ENCODE peak calls at places on chromosomes 2 and 18, in nine cellular contexts. One of them, this sample, is unnamed.

GRCh38 chr2:7825591-7826312 is 856.1 kb upstream of the ID2 start:
- DNase-seq in MCF 10A: peak
- DNase-seq in glutamatergic neuron: no peak
- DNase-seq in GM06990: peak
- DNase-seq in neural crest cell: no peak
- DNase-seq in CD8-positive, alpha-beta T cell: no peak
- DNase-seq in cardiac muscle cell: no peak
- DNase-seq in OCI-LY7: no peak
- DNase-seq in fibroblast of lung: peak
- DNase-seq in this sample: no peak

GRCh38 chr2:32611366-32611765 is 16.5 kb upstream of the TTC27 start:
- DNase-seq in MCF 10A: no peak
- DNase-seq in glutamatergic neuron: no peak
- DNase-seq in GM06990: no peak
- DNase-seq in neural crest cell: no peak
- DNase-seq in CD8-positive, alpha-beta T cell: no peak
- DNase-seq in cardiac muscle cell: no peak
- DNase-seq in OCI-LY7: no peak
- DNase-seq in fibroblast of lung: no peak
- DNase-seq in this sample: no peak

GRCh38 chr2:71330155-71330554 is 1.4 kb upstream of the ZNF638 start:
- DNase-seq in MCF 10A: no peak
- DNase-seq in glutamatergic neuron: no peak
- DNase-seq in GM06990: no peak
- DNase-seq in neural crest cell: no peak
- DNase-seq in CD8-positive, alpha-beta T cell: no peak
- DNase-seq in cardiac muscle cell: no peak
- DNase-seq in OCI-LY7: no peak
- DNase-seq in fibroblast of lung: no peak
- DNase-seq in this sample: no peak

GRCh38 chr2:95346236-95346737 is 49.1 kb downstream of the KCNIP3 start:
- DNase-seq in MCF 10A: peak
- DNase-seq in glutamatergic neuron: no peak
- DNase-seq in GM06990: no peak
- DNase-seq in neural crest cell: no peak
- DNase-seq in CD8-positive, alpha-beta T cell: no peak
- DNase-seq in cardiac muscle cell: peak
- DNase-seq in OCI-LY7: no peak
- DNase-seq in fibroblast of lung: peak
- DNase-seq in this sample: no peak

GRCh38 chr2:208440716-208441115 is 34.1 kb downstream of the PTH2R start:
- DNase-seq in MCF 10A: no peak
- DNase-seq in glutamatergic neuron: no peak
- DNase-seq in GM06990: no peak
- DNase-seq in neural crest cell: no peak
- DNase-seq in CD8-positive, alpha-beta T cell: no peak
- DNase-seq in cardiac muscle cell: no peak
- DNase-seq in OCI-LY7: no peak
- DNase-seq in fibroblast of lung: no peak
- DNase-seq in this sample: no peak

GRCh38 chr2:218260742-218261423 is at the start of gene GPBAR1:
- DNase-seq in MCF 10A: no peak
- DNase-seq in glutamatergic neuron: peak
- DNase-seq in GM06990: no peak
- DNase-seq in neural crest cell: no peak
- DNase-seq in CD8-positive, alpha-beta T cell: no peak
- DNase-seq in cardiac muscle cell: no peak
- DNase-seq in OCI-LY7: no peak
- DNase-seq in fibroblast of lung: no peak
- DNase-seq in this sample: no peak

GRCh38 chr2:143284087-143284675 is 155.0 kb downstream of the ARHGAP15 start:
- DNase-seq in MCF 10A: peak
- DNase-seq in glutamatergic neuron: peak
- DNase-seq in GM06990: no peak
- DNase-seq in neural crest cell: no peak
- DNase-seq in CD8-positive, alpha-beta T cell: peak
- DNase-seq in cardiac muscle cell: peak
- DNase-seq in OCI-LY7: peak
- DNase-seq in fibroblast of lung: peak
- DNase-seq in this sample: no peak

GRCh38 chr18:48879008-48879431 is 71.7 kb downstream of the SMAD7 start:
- DNase-seq in MCF 10A: no peak
- DNase-seq in glutamatergic neuron: no peak
- DNase-seq in GM06990: no peak
- DNase-seq in neural crest cell: no peak
- DNase-seq in CD8-positive, alpha-beta T cell: no peak
- DNase-seq in cardiac muscle cell: no peak
- DNase-seq in OCI-LY7: no peak
- DNase-seq in fibroblast of lung: no peak
- DNase-seq in this sample: no peak

GRCh38 chr2:201049455-201049854 is 22.0 kb downstream of the HYCC2 start:
- DNase-seq in MCF 10A: no peak
- DNase-seq in glutamatergic neuron: no peak
- DNase-seq in GM06990: no peak
- DNase-seq in neural crest cell: no peak
- DNase-seq in CD8-positive, alpha-beta T cell: no peak
- DNase-seq in cardiac muscle cell: no peak
- DNase-seq in OCI-LY7: no peak
- DNase-seq in fibroblast of lung: peak
- DNase-seq in this sample: no peak

GRCh38 chr2:2876350-2877042 is 501.1 kb downstream of the EIPR1 start:
- DNase-seq in MCF 10A: no peak
- DNase-seq in glutamatergic neuron: peak
- DNase-seq in GM06990: no peak
- DNase-seq in neural crest cell: no peak
- DNase-seq in CD8-positive, alpha-beta T cell: no peak
- DNase-seq in cardiac muscle cell: no peak
- DNase-seq in OCI-LY7: peak
- DNase-seq in fibroblast of lung: no peak
- DNase-seq in this sample: no peak

GRCh38 chr2:27109083-27109482 is 9.8 kb downstream of the CGREF1 start:
- DNase-seq in MCF 10A: no peak
- DNase-seq in glutamatergic neuron: no peak
- DNase-seq in GM06990: no peak
- DNase-seq in neural crest cell: no peak
- DNase-seq in CD8-positive, alpha-beta T cell: no peak
- DNase-seq in cardiac muscle cell: no peak
- DNase-seq in OCI-LY7: no peak
- DNase-seq in fibroblast of lung: no peak
- DNase-seq in this sample: no peak

GRCh38 chr18:12891561-12891960 is 7.5 kb upstream of the PTPN2 start:
- DNase-seq in MCF 10A: no peak
- DNase-seq in glutamatergic neuron: no peak
- DNase-seq in GM06990: no peak
- DNase-seq in neural crest cell: no peak
- DNase-seq in CD8-positive, alpha-beta T cell: no peak
- DNase-seq in cardiac muscle cell: no peak
- DNase-seq in OCI-LY7: no peak
- DNase-seq in fibroblast of lung: no peak
- DNase-seq in this sample: no peak

GRCh38 chr2:222319576-222320440 is 21.0 kb upstream of the PAX3 start:
- DNase-seq in MCF 10A: peak
- DNase-seq in glutamatergic neuron: peak
- DNase-seq in GM06990: peak
- DNase-seq in neural crest cell: peak
- DNase-seq in CD8-positive, alpha-beta T cell: no peak
- DNase-seq in cardiac muscle cell: peak
- DNase-seq in OCI-LY7: peak
- DNase-seq in fibroblast of lung: peak
- DNase-seq in this sample: peak

GRCh38 chr2:47842846-47843245 is 59.9 kb downstream of the MSH6 start:
- DNase-seq in MCF 10A: no peak
- DNase-seq in glutamatergic neuron: no peak
- DNase-seq in GM06990: no peak
- DNase-seq in neural crest cell: no peak
- DNase-seq in CD8-positive, alpha-beta T cell: no peak
- DNase-seq in cardiac muscle cell: no peak
- DNase-seq in OCI-LY7: peak
- DNase-seq in fibroblast of lung: peak
- DNase-seq in this sample: no peak

GRCh38 chr2:56515399-56515798 is 331.6 kb downstream of the CCDC85A start:
- DNase-seq in MCF 10A: no peak
- DNase-seq in glutamatergic neuron: no peak
- DNase-seq in GM06990: no peak
- DNase-seq in neural crest cell: no peak
- DNase-seq in CD8-positive, alpha-beta T cell: no peak
- DNase-seq in cardiac muscle cell: no peak
- DNase-seq in OCI-LY7: no peak
- DNase-seq in fibroblast of lung: no peak
- DNase-seq in this sample: no peak

GRCh38 chr2:202376460-202377307 is 557 bp downstream of the BMPR2 start:
- DNase-seq in MCF 10A: peak
- DNase-seq in glutamatergic neuron: peak
- DNase-seq in GM06990: peak
- DNase-seq in neural crest cell: peak
- DNase-seq in CD8-positive, alpha-beta T cell: peak
- DNase-seq in cardiac muscle cell: peak
- DNase-seq in OCI-LY7: peak
- DNase-seq in fibroblast of lung: no peak
- DNase-seq in this sample: no peak

GRCh38 chr18:79560042-79560860 is 119.4 kb upstream of the CTDP1 start:
- DNase-seq in MCF 10A: no peak
- DNase-seq in glutamatergic neuron: no peak
- DNase-seq in GM06990: no peak
- DNase-seq in neural crest cell: no peak
- DNase-seq in CD8-positive, alpha-beta T cell: no peak
- DNase-seq in cardiac muscle cell: no peak
- DNase-seq in OCI-LY7: no peak
- DNase-seq in fibroblast of lung: no peak
- DNase-seq in this sample: no peak

GRCh38 chr18:36402765-36403396 is 105.4 kb downstream of the FHOD3 start:
- DNase-seq in MCF 10A: no peak
- DNase-seq in glutamatergic neuron: no peak
- DNase-seq in GM06990: no peak
- DNase-seq in neural crest cell: no peak
- DNase-seq in CD8-positive, alpha-beta T cell: no peak
- DNase-seq in cardiac muscle cell: peak
- DNase-seq in OCI-LY7: no peak
- DNase-seq in fibroblast of lung: peak
- DNase-seq in this sample: no peak

GRCh38 chr2:104704846-104705245 is 149.1 kb upstream of the POU3F3 start:
- DNase-seq in MCF 10A: no peak
- DNase-seq in glutamatergic neuron: no peak
- DNase-seq in GM06990: no peak
- DNase-seq in neural crest cell: no peak
- DNase-seq in CD8-positive, alpha-beta T cell: no peak
- DNase-seq in cardiac muscle cell: no peak
- DNase-seq in OCI-LY7: no peak
- DNase-seq in fibroblast of lung: no peak
- DNase-seq in this sample: no peak

DNA sequence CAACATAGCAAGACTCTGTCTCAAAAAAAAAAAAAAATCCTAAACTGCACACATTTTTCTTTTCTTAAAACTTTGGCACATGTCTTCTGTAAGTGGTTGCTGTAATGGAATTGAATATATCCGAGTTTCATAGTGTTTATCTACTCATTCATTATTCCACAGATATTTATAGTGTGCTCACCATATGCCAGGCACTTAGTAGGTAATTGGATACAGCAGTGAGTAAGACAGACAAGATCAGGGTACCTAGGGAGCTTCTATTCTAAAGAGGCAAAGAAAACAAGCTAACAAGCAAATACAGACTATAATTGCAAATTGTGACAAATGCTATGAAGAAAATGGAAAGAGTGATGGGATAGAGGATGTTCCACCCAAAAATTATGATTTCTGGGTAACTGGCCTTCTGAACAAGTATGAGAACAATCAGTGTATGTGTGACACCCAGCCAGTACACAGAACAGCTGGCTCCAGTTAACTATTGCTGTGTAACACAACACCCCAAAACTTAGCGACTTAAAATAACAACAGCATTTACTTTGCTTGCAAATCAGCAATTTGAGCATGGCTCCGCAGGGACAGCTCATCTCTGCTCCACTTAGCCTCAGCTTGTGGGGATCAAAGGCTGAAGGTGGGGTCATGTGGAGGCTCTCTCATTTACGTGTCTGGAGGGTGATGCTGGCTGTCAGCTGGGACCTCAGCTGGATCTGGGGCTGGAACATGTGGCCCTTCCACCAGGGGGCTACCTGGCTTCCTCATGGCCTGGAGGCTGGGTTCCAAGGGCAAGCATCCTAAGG is 224.9 kb downstream of the INSIG2 start:
- DNase-seq in MCF 10A: no peak
- DNase-seq in glutamatergic neuron: peak
- DNase-seq in GM06990: no peak
- DNase-seq in neural crest cell: no peak
- DNase-seq in CD8-positive, alpha-beta T cell: no peak
- DNase-seq in cardiac muscle cell: no peak
- DNase-seq in OCI-LY7: no peak
- DNase-seq in fibroblast of lung: no peak
- DNase-seq in this sample: no peak
- TF ChIP-seq CTCF in MCF 10A: no peak
- TF ChIP-seq CTCF in glutamatergic neuron: no peak
- TF ChIP-seq CTCF in GM06990: no peak
- TF ChIP-seq CTCF in neural crest cell: no peak
- TF ChIP-seq CTCF in CD8-positive, alpha-beta T cell: no peak
- TF ChIP-seq CTCF in cardiac muscle cell: no peak
- TF ChIP-seq CTCF in OCI-LY7: no peak
- TF ChIP-seq CTCF in fibroblast of lung: no peak
- TF ChIP-seq CTCF in this sample: no peak

DNA sequence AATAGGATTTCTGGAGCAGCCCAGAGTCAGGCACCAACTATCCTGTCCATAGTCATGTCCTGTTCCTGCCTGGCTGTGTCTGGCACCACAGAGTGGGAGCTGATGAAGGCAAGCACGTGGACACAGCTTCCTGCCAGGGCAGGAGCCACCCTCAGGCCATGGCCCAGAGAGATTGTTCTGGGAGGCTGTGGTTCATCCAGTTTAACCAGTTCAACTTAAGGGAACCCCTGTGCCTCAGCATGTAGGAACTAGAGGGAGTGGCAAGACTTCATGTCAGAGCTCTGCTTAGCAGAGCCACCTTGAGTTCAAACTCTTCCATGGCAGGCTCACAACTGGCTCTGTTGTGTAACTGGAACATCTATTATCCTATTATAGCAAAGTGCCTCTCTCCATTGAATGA is 73.2 kb upstream of the NCKAP5 start:
- DNase-seq in MCF 10A: peak
- DNase-seq in glutamatergic neuron: no peak
- DNase-seq in GM06990: no peak
- DNase-seq in neural crest cell: no peak
- DNase-seq in CD8-positive, alpha-beta T cell: no peak
- DNase-seq in cardiac muscle cell: no peak
- DNase-seq in OCI-LY7: no peak
- DNase-seq in fibroblast of lung: no peak
- DNase-seq in this sample: no peak
- TF ChIP-seq CTCF in MCF 10A: no peak
- TF ChIP-seq CTCF in glutamatergic neuron: no peak
- TF ChIP-seq CTCF in GM06990: no peak
- TF ChIP-seq CTCF in neural crest cell: no peak
- TF ChIP-seq CTCF in CD8-positive, alpha-beta T cell: no peak
- TF ChIP-seq CTCF in cardiac muscle cell: no peak
- TF ChIP-seq CTCF in OCI-LY7: no peak
- TF ChIP-seq CTCF in fibroblast of lung: peak
- TF ChIP-seq CTCF in this sample: no peak

GRCh38 chr2:172376505-172377125 is 50.8 kb upstream of the ITGA6 start:
- DNase-seq in MCF 10A: no peak
- DNase-seq in glutamatergic neuron: no peak
- DNase-seq in GM06990: no peak
- DNase-seq in neural crest cell: no peak
- DNase-seq in CD8-positive, alpha-beta T cell: no peak
- DNase-seq in cardiac muscle cell: no peak
- DNase-seq in OCI-LY7: no peak
- DNase-seq in fibroblast of lung: no peak
- DNase-seq in this sample: no peak
- TF ChIP-seq CTCF in MCF 10A: no peak
- TF ChIP-seq CTCF in glutamatergic neuron: no peak
- TF ChIP-seq CTCF in GM06990: no peak
- TF ChIP-seq CTCF in neural crest cell: no peak
- TF ChIP-seq CTCF in CD8-positive, alpha-beta T cell: no peak
- TF ChIP-seq CTCF in cardiac muscle cell: no peak
- TF ChIP-seq CTCF in OCI-LY7: no peak
- TF ChIP-seq CTCF in fibroblast of lung: no peak
- TF ChIP-seq CTCF in this sample: no peak

GRCh38 chr2:74327205-74327604 is 16.0 kb downstream of the SLC4A5 start:
- DNase-seq in MCF 10A: no peak
- DNase-seq in glutamatergic neuron: no peak
- DNase-seq in GM06990: no peak
- DNase-seq in neural crest cell: no peak
- DNase-seq in CD8-positive, alpha-beta T cell: no peak
- DNase-seq in cardiac muscle cell: no peak
- DNase-seq in OCI-LY7: no peak
- DNase-seq in fibroblast of lung: no peak
- DNase-seq in this sample: no peak
- TF ChIP-seq CTCF in MCF 10A: no peak
- TF ChIP-seq CTCF in glutamatergic neuron: no peak
- TF ChIP-seq CTCF in GM06990: no peak
- TF ChIP-seq CTCF in neural crest cell: no peak
- TF ChIP-seq CTCF in CD8-positive, alpha-beta T cell: no peak
- TF ChIP-seq CTCF in cardiac muscle cell: no peak
- TF ChIP-seq CTCF in OCI-LY7: no peak
- TF ChIP-seq CTCF in fibroblast of lung: no peak
- TF ChIP-seq CTCF in this sample: no peak